ENCODE peak calls at places on chromosomes 6 and 20, in seven cellular contexts. G, U, R, J, L, B and S are unnamed samples.

GRCh38 chr20:4045741-4046140 is 30.4 kb upstream of the RNF24 start:
- DNase-seq in G (no peak), U (no peak), R (no peak), J (no peak), L (no peak), B (no peak), S (no peak)

GRCh38 chr6:41560440-41561192 is 14.4 kb downstream of the FOXP4 start:
- DNase-seq in G (no peak), U (no peak), R (no peak), J (no peak), L (no peak), B (peak; percentile 95), S (peak; percentile 89)

GRCh38 chr6:12163149-12163548 is 127.0 kb upstream of the EDN1 start:
- DNase-seq in G (no peak), U (no peak), R (no peak), J (no peak), L (no peak), B (no peak), S (peak; percentile 31)

GRCh38 chr20:52031206-52031573 is 160.4 kb downstream of the ZFP64 start:
- DNase-seq in G (no peak), U (no peak), R (no peak), J (no peak), L (no peak), B (no peak), S (no peak)

GRCh38 chr20:34250005-34250404 is 8.8 kb downstream of the ASIP start:
- DNase-seq in G (no peak), U (no peak), R (no peak), J (no peak), L (no peak), B (no peak), S (no peak)

GRCh38 chr20:38126146-38126912 is 38.7 kb downstream of the TGM2 start:
- DNase-seq in G (no peak), U (no peak), R (no peak), J (no peak), L (no peak), B (no peak), S (no peak)

GRCh38 chr6:165988306-165988756 is 179.3 kb downstream of the TBXT start:
- DNase-seq in G (no peak), U (no peak), R (no peak), J (no peak), L (no peak), B (no peak), S (no peak)

GRCh38 chr20:32945710-32946221 is 58.5 kb downstream of the SUN5 start:
- DNase-seq in G (no peak), U (peak; percentile 44), R (no peak), J (peak; percentile 46), L (peak; percentile 55), B (no peak), S (no peak)

GRCh38 chr6:88304515-88304914 is 138.4 kb upstream of the CNR1 start:
- DNase-seq in G (no peak), U (no peak), R (no peak), J (no peak), L (no peak), B (no peak), S (no peak)

GRCh38 chr6:3381233-3382065 is 75.4 kb downstream of the SLC22A23 start:
- DNase-seq in G (no peak), U (no peak), R (no peak), J (no peak), L (no peak), B (no peak), S (no peak)

GRCh38 chr6:10595731-10596664 is 74.8 kb downstream of the GCNT2 start:
- DNase-seq in G (no peak), U (no peak), R (no peak), J (no peak), L (no peak), B (no peak), S (no peak)

GRCh38 chr6:151475653-151476523 is 17.9 kb upstream of the CCDC170 start:
- DNase-seq in G (peak; percentile 29), U (peak; percentile 56), R (no peak), J (peak; percentile 65), L (peak; percentile 57), B (no peak), S (no peak)

GRCh38 chr6:111382476-111383294 is 100.3 kb downstream of the REV3L start:
- DNase-seq in G (no peak), U (no peak), R (no peak), J (no peak), L (no peak), B (no peak), S (no peak)

GRCh38 chr6:153129873-153130514 is 1.1 kb downstream of the RGS17 start:
- DNase-seq in G (no peak), U (peak; percentile 73), R (no peak), J (no peak), L (no peak), B (no peak), S (no peak)

GRCh38 chr6:56663344-56663743 is 20.7 kb upstream of the DST start:
- DNase-seq in G (no peak), U (no peak), R (no peak), J (no peak), L (no peak), B (no peak), S (no peak)

GRCh38 chr20:37081717-37082289 is 14.0 kb downstream of the RBL1 start:
- DNase-seq in G (no peak), U (peak; percentile 23), R (no peak), J (no peak), L (no peak), B (no peak), S (no peak)

GRCh38 chr20:7375905-7376304 is 564.4 kb downstream of the HAO1 start:
- DNase-seq in G (no peak), U (no peak), R (no peak), J (peak; percentile 2), L (peak; percentile 29), B (no peak), S (no peak)
- TF ChIP-seq TAF1 in G (no peak), U (no peak), R (no peak), J (no peak), L (no peak), B (no peak), S (no peak)

DNA sequence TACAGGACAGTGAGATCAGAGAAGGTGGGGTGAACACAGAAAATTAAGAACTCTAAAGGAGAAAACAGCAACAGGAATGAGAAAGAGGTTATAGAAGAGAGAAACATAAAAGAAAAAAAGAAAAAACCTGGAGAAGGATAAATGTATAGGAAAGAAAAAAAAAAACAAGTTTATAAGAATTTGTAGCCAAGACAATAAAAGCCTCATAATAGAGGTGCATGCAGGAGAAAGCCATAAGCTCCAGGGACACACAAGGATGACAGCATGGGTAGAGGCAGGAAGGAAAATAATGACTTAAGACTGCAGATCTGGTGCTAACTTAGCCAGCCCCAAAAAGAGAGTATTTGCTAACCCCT is 64.2 kb upstream of the PIM1 start:
- DNase-seq in G (no peak), U (no peak), R (no peak), J (no peak), L (no peak), B (no peak), S (no peak)
- TF ChIP-seq POLR2AphosphoS5 in G (no peak), U (no peak), R (no peak), J (no peak), L (no peak), B (no peak), S (no peak)

DNA sequence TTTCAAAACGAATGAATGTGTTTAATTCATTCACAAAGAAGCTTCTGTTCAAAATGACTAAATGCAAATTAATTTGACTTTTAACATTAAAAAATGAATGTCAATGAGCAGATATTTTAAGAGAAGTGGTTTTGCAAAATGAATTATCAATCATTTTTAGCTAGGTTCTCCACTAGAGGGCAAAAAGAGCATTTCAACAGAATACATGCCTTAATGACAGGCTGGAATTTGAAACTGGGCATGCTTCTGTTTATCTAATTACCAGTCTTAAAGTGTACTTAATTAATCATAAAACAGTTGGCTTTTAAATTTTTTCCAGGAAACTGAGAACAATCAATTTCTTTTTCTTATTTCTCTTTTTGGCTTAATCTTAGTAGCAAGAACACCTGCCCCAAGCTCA is 63.8 kb upstream of the TINAG start:
- DNase-seq in G (no peak), U (peak; percentile 3), R (no peak), J (no peak), L (peak; percentile 18), B (no peak), S (no peak)
- TF ChIP-seq TAF1 in G (no peak), U (no peak), R (no peak), J (no peak), L (no peak), B (no peak), S (no peak)

GRCh38 chr6:149565539-149566371 is 420 bp upstream of the GINM1 start:
- DNase-seq in G (peak; percentile 80), U (peak; percentile 99), R (peak; percentile 90), J (peak; percentile 99), L (peak; percentile 93), B (peak; percentile 84), S (peak; percentile 84)
- TF ChIP-seq POLR2AphosphoS5 in G (no peak), U (no peak), R (peak; percentile 69), J (peak; percentile 73), L (no peak), B (peak; percentile 41), S (peak; percentile 63)

DNA sequence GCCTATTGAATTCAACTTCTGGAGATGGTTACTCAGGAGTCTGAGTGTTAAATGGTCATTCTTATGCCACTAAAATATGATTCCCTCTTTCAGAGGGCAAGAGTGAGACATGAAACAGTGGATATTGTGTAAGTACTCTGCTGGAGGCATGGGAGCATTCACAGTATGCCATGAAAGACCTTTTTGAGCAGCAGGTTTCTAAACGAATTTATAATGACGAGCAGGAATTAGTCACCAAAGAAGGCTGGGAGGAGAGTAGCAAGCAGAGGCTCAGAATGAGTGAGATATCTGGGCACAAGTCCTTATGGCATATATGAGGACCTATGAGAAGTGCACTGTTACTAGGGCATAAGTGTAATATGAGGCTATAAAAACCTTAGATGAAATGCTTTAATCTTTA is 10.9 kb upstream of the MYB start:
- DNase-seq in G (no peak), U (no peak), R (no peak), J (no peak), L (no peak), B (no peak), S (no peak)
- TF ChIP-seq TAF1 in G (no peak), U (no peak), R (no peak), J (no peak), L (no peak), B (no peak), S (no peak)

GRCh38 chr20:23086931-23087411 is 847 bp upstream of the CD93 start:
- DNase-seq in G (no peak), U (no peak), R (no peak), J (no peak), L (no peak), B (no peak), S (no peak)
- TF ChIP-seq POLR2AphosphoS5 in G (no peak), U (no peak), R (no peak), J (no peak), L (no peak), B (no peak), S (no peak)